ENCODE peak calls at places on chromosome 3, in four cellular contexts. R is GM23248, S is adrenal gland, Q is cardiac muscle cell. K is an unnamed sample.
A peak's percentile ranks its signal among the peaks of the same experiment; 100 is the strongest.

GRCh38 chr3:190739726-190740230 is 122.7 kb downstream of the GMNC start:
- DNase-seq in Q (no peak), R (peak; percentile 42), S (no peak), K (no peak)

GRCh38 chr3:71582612-71583568 is 638 bp downstream of the FOXP1 start:
- DNase-seq in S (peak; percentile 69), Q (peak; percentile 88), R (peak; percentile 75), K (peak; percentile 83)

GRCh38 chr3:48456466-48456865 is 9.9 kb downstream of the ATRIP start:
- DNase-seq in Q (no peak), S (no peak), R (no peak), K (no peak)

GRCh38 chr3:377158-377561 is 180.6 kb downstream of the CHL1 start:
- DNase-seq in S (no peak), Q (peak; percentile 19), R (peak; percentile 48), K (peak; percentile 12)

GRCh38 chr3:46483799-46484198 is 14.0 kb upstream of the RTP3 start:
- DNase-seq in Q (no peak), S (no peak), R (no peak), K (no peak)

GRCh38 chr3:97892852-97893251 is 71.0 kb downstream of the CRYBG3 start:
- DNase-seq in Q (no peak), S (no peak), R (no peak), K (no peak)

GRCh38 chr3:108223928-108224327 is 1.7 kb upstream of the IFT57 start:
- DNase-seq in S (no peak), Q (no peak), R (peak; percentile 55), K (no peak)

GRCh38 chr3:105686324-105686897 is 182.4 kb downstream of the CBLB start:
- DNase-seq in R (peak; percentile 74), Q (no peak), S (no peak), K (peak; percentile 3)

GRCh38 chr3:98930413-98930812 is 28.9 kb upstream of the DCBLD2 start:
- DNase-seq in Q (no peak), R (no peak), S (no peak), K (no peak)

GRCh38 chr3:36688815-36689214 is 75.5 kb downstream of the DCLK3 start:
- DNase-seq in Q (no peak), S (no peak), R (no peak), K (no peak)

GRCh38 chr3:192917508-192918274 is at the start of gene MB21D2:
- DNase-seq in R (peak; percentile 91), S (peak; percentile 74), Q (peak; percentile 75), K (peak; percentile 88)
- H3K27me3 ChIP-seq in R (no peaks in the 10 kb centered on the region), S (no peaks in the 10 kb centered on the region), Q (peaks cover 51% of the 10 kb centered on the region), K (no peaks in the 10 kb centered on the region)

DNA sequence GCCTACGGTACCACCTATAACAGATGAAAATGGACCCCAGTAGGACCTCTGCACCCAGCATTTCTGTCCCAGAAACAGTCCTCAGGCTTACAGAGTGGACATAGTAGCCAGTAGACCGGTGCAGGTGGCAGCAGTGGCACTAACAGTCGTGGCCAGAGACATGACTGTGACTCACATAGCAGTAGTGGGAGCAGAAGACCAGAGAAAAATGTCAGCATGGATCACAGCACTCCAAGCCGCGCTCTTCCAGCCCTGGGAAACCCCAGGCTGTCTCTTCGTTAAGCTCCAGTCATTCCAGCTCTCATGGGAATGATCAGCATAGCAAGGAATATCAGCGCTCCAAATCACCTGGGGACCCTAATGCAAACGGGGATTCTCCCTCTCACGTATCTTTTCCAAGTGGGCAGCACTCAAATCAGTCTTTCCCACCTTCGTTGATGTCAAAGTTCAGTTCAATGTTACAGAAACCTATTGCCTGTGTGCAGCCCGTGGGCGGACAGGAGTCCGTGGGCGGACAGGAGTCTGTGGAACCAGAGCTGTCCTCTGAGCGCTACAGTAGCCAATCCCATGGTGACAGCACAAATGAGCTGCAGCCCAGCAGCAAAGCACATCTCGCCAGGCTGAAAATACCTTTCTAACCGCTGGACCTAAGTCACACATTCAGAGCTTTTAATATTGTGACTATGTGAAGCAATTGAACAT is 10.5 kb downstream of the BFSP2 start:
- DNase-seq in Q (peak; percentile 16), S (no peak), R (no peak), K (no peak)
- H3K27me3 ChIP-seq in Q (peaks cover 3% of the 10 kb centered on the region), S (peaks cover 8% of the 10 kb centered on the region), R (no peaks in the 10 kb centered on the region), K (no peaks in the 10 kb centered on the region)

GRCh38 chr3:194303749-194304148 is 47.4 kb downstream of the CPN2 start:
- DNase-seq in Q (no peak), R (no peak), S (no peak), K (no peak)
- H3K27me3 ChIP-seq in Q (no peaks in the 10 kb centered on the region), R (no peaks in the 10 kb centered on the region), S (no peaks in the 10 kb centered on the region), K (no peaks in the 10 kb centered on the region)

GRCh38 chr3:193780810-193781472 is 187.9 kb downstream of the OPA1 start:
- DNase-seq in R (peak; percentile 90), Q (peak; percentile 81), S (peak; percentile 71), K (peak; percentile 86)

GRCh38 chr3:193782280-193782654 is 189.3 kb downstream of the OPA1 start:
- DNase-seq in S (no peak), Q (peak; percentile 69), R (no peak), K (no peak)

GRCh38 chr3:193779933-193780332 is 186.9 kb downstream of the OPA1 start:
- DNase-seq in S (no peak), R (no peak), Q (no peak), K (no peak)

GRCh38 chr3:193778676-193779075 is 185.7 kb downstream of the OPA1 start:
- DNase-seq in S (no peak), Q (no peak), R (no peak), K (no peak)

GRCh38 chr3:193780371-193780770 is 187.4 kb downstream of the OPA1 start:
- DNase-seq in R (peak; percentile 7), Q (no peak), S (no peak), K (no peak)
- H3K27me3 ChIP-seq in R (peaks cover 52% of the 10 kb centered on the region), Q (no peaks in the 10 kb centered on the region), S (peaks cover 16% of the 10 kb centered on the region), K (peaks cover 1% of the 10 kb centered on the region)

GRCh38 chr3:10648181-10648580 is 142.8 kb upstream of the ATP2B2 start:
- DNase-seq in Q (no peak), S (no peak), R (no peak), K (no peak)
- H3K27me3 ChIP-seq in Q (peaks cover 8% of the 10 kb centered on the region), S (no peaks in the 10 kb centered on the region), R (no peaks in the 10 kb centered on the region), K (no peaks in the 10 kb centered on the region)

GRCh38 chr3:5729852-5730251 is 542.3 kb downstream of the EDEM1 start:
- DNase-seq in R (no peak), S (no peak), Q (no peak), K (peak; percentile 11)
- H3K27me3 ChIP-seq in R (no peaks in the 10 kb centered on the region), S (no peaks in the 10 kb centered on the region), Q (no peaks in the 10 kb centered on the region), K (no peaks in the 10 kb centered on the region)

DNA sequence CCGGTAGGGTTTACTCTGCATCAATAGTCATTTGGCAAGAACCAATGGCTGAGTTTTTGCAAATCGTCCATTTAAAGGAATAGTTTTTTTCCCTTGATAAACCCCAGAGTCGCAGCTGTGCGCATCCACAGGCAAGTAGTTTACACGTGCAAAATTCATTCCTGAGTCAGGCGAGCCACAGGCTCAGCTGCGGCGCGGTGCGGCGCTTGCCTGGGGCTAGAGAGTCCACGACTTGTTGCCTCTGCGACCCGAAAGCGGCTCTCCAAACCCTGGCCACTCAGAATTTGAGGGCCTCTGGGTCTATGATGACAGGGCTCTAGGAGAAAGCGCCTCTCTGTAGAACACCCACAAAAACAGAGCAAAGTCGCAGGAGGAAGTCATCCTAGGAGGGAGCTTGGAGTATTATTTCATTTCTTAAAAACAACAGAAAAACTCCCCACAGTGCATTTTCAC is 36.6 kb downstream of the ZIC4 start:
- DNase-seq in Q (no peak), R (no peak), S (no peak), K (no peak)
- H3K27me3 ChIP-seq in Q (peaks cover 100% of the 10 kb centered on the region), R (peaks cover 94% of the 10 kb centered on the region), S (peaks cover 80% of the 10 kb centered on the region), K (peaks cover 100% of the 10 kb centered on the region)

GRCh38 chr3:194316918-194317317 is 34.2 kb downstream of the CPN2 start:
- DNase-seq in S (no peak), Q (no peak), R (no peak), K (no peak)
- H3K27me3 ChIP-seq in S (no peaks in the 10 kb centered on the region), Q (no peaks in the 10 kb centered on the region), R (peaks cover 36% of the 10 kb centered on the region), K (peaks cover 6% of the 10 kb centered on the region)

DNA sequence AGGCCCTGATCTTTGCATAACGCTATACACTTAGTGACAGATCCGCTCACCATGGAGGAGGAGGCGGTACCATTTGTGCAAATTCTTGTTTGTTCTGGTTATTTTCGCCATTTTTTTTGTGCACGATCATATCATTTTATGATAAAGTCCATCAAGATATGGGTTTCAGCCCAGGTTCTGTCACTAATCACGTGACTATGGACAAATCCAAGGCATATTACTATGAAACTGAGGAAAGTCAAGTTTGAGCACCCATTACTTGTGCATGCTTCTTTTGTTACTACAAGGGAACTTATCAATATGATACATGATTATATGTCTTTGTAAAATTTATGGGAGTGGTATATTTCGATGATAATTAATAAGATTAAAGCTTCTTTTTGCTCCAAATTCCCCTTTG is 829.5 kb downstream of the ROBO2 start:
- DNase-seq in Q (no peak), R (no peak), S (no peak), K (no peak)
- H3K27me3 ChIP-seq in Q (no peaks in the 10 kb centered on the region), R (no peaks in the 10 kb centered on the region), S (no peaks in the 10 kb centered on the region), K (no peaks in the 10 kb centered on the region)